ENCODE peak calls at places on chromosomes 4 and X, in four cellular contexts. J is H1, R is IMR-90, N is H9. Y is an unnamed sample.

GRCh38 chrX:110120025-110120424 is 117.1 kb downstream of the TMEM164 start:
- DNase-seq in J (no peak), R (no peak), N (no peak), Y (no peak)

GRCh38 chrX:136347706-136348105 is 46.9 kb downstream of the ADGRG4 start:
- DNase-seq in J (no peak), R (no peak), N (no peak), Y (no peak)

GRCh38 chrX:145825896-145826295 is 8.3 kb downstream of the SLITRK2 start:
- DNase-seq in J (no peak), R (no peak), N (no peak), Y (no peak)

GRCh38 chr4:57233391-57233790 is 123.2 kb upstream of the IGFBP7 start:
- DNase-seq in J (no peak), R (peak), N (no peak), Y (no peak)

GRCh38 chr4:110612631-110613269 is 10.1 kb downstream of the PITX2 start:
- DNase-seq in J (no peak), R (no peak), N (no peak), Y (peak)

GRCh38 chrX:101686574-101686973 is 26.9 kb upstream of the ARMCX2 start:
- DNase-seq in J (no peak), R (no peak), N (no peak), Y (peak)

GRCh38 chr4:138843611-138844010 is 172.0 kb upstream of the NOCT start:
- DNase-seq in J (no peak), R (no peak), N (no peak), Y (no peak)

GRCh38 chrX:129701624-129702069 is 37.1 kb upstream of the XPNPEP2 start:
- DNase-seq in J (no peak), R (peak), N (no peak), Y (no peak)

GRCh38 chrX:134377537-134377936 is 82.4 kb upstream of the HPRT1 start:
- DNase-seq in J (no peak), R (peak), N (no peak), Y (peak)

GRCh38 chrX:3286196-3286920 is 60.1 kb downstream of the MXRA5 start:
- DNase-seq in J (no peak), R (peak), N (no peak), Y (no peak)

GRCh38 chrX:15206306-15206705 is 63.6 kb downstream of the ASB9 start:
- DNase-seq in J (no peak), R (no peak), N (no peak), Y (no peak)

GRCh38 chr4:148515248-148515647 is 73.0 kb upstream of the NR3C2 start:
- DNase-seq in J (no peak), R (peak), N (no peak), Y (peak)

GRCh38 chr4:68864438-68865177 is 48.8 kb downstream of the UGT2B10 start:
- DNase-seq in J (no peak), R (no peak), N (no peak), Y (no peak)

GRCh38 chr4:21869978-21870745 is 78.4 kb downstream of the KCNIP4 start:
- DNase-seq in J (no peak), R (no peak), N (no peak), Y (no peak)

GRCh38 chr4:156593464-156593863 is 378.1 kb downstream of the PDGFC start:
- DNase-seq in J (no peak), R (peak), N (no peak), Y (no peak)

GRCh38 chrX:85914431-85914830 is 132.9 kb downstream of the CHM start:
- DNase-seq in J (no peak), R (no peak), N (no peak), Y (no peak)

DNA sequence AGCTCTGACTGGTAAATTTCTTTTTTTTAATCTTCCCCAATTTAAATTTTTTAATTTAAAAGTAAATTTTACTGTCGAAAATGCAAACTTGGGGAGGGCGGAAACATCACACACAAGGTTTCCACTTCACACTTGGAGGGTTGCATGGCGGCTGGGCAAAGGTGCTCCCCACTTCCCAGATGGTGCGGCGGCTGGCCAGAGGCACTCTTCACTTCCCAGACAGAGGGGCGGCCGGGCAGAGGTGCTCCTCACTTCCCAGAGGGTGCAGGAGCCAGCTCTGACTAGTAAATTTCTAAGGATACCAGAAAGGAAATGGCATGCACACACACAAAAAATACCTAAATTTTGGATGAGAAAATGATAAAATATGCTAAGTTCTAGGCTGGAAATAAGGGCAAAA is 16.4 kb downstream of the C1QTNF7 start:
- DNase-seq in J (no peak), R (no peak), N (no peak), Y (no peak)
- H2BK120ac ChIP-seq in J (no peak), R (no peak), N (no peak), Y (no peak)

GRCh38 chrX:48896611-48897011 is 957 bp downstream of the TIMM17B start:
- DNase-seq in J (no peak), R (no peak), N (no peak), Y (peak)
- H3K4ac ChIP-seq in J (no peak), R (peak), N (no peak), Y (no peak)

GRCh38 chr4:175090116-175090515 is 172.0 kb downstream of the ADAM29 start:
- DNase-seq in J (no peak), R (no peak), N (no peak), Y (no peak)

GRCh38 chr4:175087156-175087555 is 169.0 kb downstream of the ADAM29 start:
- DNase-seq in J (no peak), R (no peak), N (no peak), Y (no peak)

GRCh38 chr4:175091649-175092048 is 173.5 kb downstream of the ADAM29 start:
- DNase-seq in J (no peak), R (no peak), N (no peak), Y (no peak)

DNA sequence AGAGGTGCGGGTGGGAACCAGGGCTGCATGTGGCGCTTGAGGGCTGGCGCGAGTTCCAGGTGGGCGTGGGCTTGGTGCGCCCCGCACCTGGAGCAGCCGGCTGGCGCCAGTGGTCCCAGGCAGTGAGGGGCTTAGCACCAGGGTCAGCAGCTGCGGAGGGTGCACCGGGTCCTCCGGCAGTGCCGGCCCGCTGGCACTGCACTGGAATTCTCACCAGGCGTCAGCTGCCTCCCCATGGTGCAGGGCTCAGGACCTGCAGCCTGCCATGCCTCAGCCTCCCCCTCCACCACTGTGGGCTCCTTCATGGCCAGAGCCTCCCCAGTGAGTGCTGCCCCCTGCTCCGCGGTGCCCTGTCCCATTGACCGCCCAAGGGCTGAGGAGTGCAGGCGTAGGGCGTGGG is 174.0 kb downstream of the ADAM29 start:
- DNase-seq in J (no peak), R (no peak), N (no peak), Y (no peak)
- H4K5ac ChIP-seq in J (no peak), R (no peak), N (no peak), Y (no peak)

GRCh38 chr4:185712350-185713024 is 99.5 kb downstream of the SORBS2 start:
- DNase-seq in J (no peak), R (no peak), N (no peak), Y (no peak)
- H2BK120ac ChIP-seq in J (no peak), R (no peak), N (no peak), Y (no peak)

GRCh38 chr4:3304831-3305609 is 12.2 kb downstream of the RGS12 start:
- DNase-seq in J (no peak), R (peak), N (peak), Y (no peak)
- H3K4ac ChIP-seq in J (no peak), R (peak), N (no peak), Y (no peak)

GRCh38 chr4:125191252-125191651 is 123.5 kb upstream of the FAT4 start:
- DNase-seq in J (no peak), R (peak), N (no peak), Y (no peak)
- H4K5ac ChIP-seq in J (no peak), R (peak), N (no peak), Y (no peak)

GRCh38 chr4:151674804-151675290 is 86.0 kb downstream of the GATB start:
- DNase-seq in J (peak), R (no peak), N (peak), Y (peak)
- H2BK120ac ChIP-seq in J (no peak), R (no peak), N (no peak), Y (no peak)

GRCh38 chr4:30721353-30722091 is 1.4 kb downstream of the PCDH7 start:
- DNase-seq in J (no peak), R (peak), N (peak), Y (peak)
- H3K4ac ChIP-seq in J (peak), R (peak), N (no peak), Y (no peak)

GRCh38 chr4:162456106-162456505 is 292.3 kb upstream of the FSTL5 start:
- DNase-seq in J (no peak), R (no peak), N (no peak), Y (no peak)
- H4K5ac ChIP-seq in J (no peak), R (no peak), N (no peak), Y (no peak)